ENCODE peak calls at places on chromosomes 11 and 22, in five cellular contexts. K is AG09319; N is activated CD8-positive, alpha-beta T cell treated with anti-CD3 and anti-CD28 coated beads for 36 hours; A is Calu3; W is progenitor cell of endocrine pancreas. C is an unnamed sample.

GRCh38 chr11:12008790-12009616 is 577 bp upstream of the DKK3 start:
- DNase-seq in K (no peak), N (no peak), A (peak; percentile 59), W (peak; percentile 52), C (no peak)

GRCh38 chr22:43829904-43830851 is 18.1 kb upstream of the EFCAB6 start:
- DNase-seq in K (no peak), N (no peak), A (no peak), W (no peak), C (no peak)

GRCh38 chr22:44860311-44860710 is 107.9 kb downstream of the ARHGAP8 start:
- DNase-seq in K (no peak), N (no peak), A (no peak), W (no peak), C (no peak)

GRCh38 chr11:20364412-20364792 is 888 bp downstream of the HTATIP2 start:
- DNase-seq in K (no peak), N (no peak), A (peak; percentile 26), W (no peak), C (peak; percentile 15)

GRCh38 chr11:124069429-124070401 is 28.6 kb upstream of the OR10G7 start:
- DNase-seq in K (peak; percentile 11), N (peak; percentile 74), A (peak; percentile 47), W (peak; percentile 46), C (no peak)

GRCh38 chr11:2475151-2475918 is 30.5 kb downstream of the KCNQ1 start:
- DNase-seq in K (no peak), N (no peak), A (no peak), W (no peak), C (no peak)

GRCh38 chr11:111960916-111961315 is 23.8 kb downstream of the DIXDC1 start:
- DNase-seq in K (no peak), N (no peak), A (peak; percentile 34), W (no peak), C (no peak)

GRCh38 chr11:110071197-110071596 is 22.0 kb upstream of the ZC3H12C start:
- DNase-seq in K (no peak), N (no peak), A (no peak), W (no peak), C (no peak)

GRCh38 chr11:44223261-44223660 is 86.7 kb downstream of the ALX4 start:
- DNase-seq in K (no peak), N (no peak), A (no peak), W (no peak), C (no peak)

GRCh38 chr11:104333977-104334376 is 170.0 kb upstream of the PDGFD start:
- DNase-seq in K (no peak), N (peak; percentile 16), A (no peak), W (no peak), C (no peak)

GRCh38 chr11:32072872-32073661 is 17.8 kb upstream of the RCN1 start:
- DNase-seq in K (no peak), N (no peak), A (no peak), W (no peak), C (no peak)

GRCh38 chr11:2417856-2418705 is 17.5 kb downstream of the TSSC4 start:
- DNase-seq in K (no peak), N (no peak), A (no peak), W (no peak), C (no peak)

GRCh38 chr11:1218256-1218787 is 4.5 kb upstream of the MUC5B start:
- DNase-seq in K (no peak), N (no peak), A (no peak), W (no peak), C (no peak)

GRCh38 chr11:62545437-62546243 is 966 bp downstream of the AHNAK start:
- DNase-seq in K (peak; percentile 86), N (peak; percentile 60), A (peak; percentile 96), W (peak; percentile 47), C (peak; percentile 58)

GRCh38 chr11:125925804-125926203 is 20.0 kb upstream of the VSIG10L2 start:
- DNase-seq in K (no peak), N (no peak), A (no peak), W (no peak), C (no peak)

GRCh38 chr11:1654388-1655167 is 25.0 kb downstream of the KRTAP5-5 start:
- DNase-seq in K (no peak), N (no peak), A (no peak), W (no peak), C (no peak)

GRCh38 chr11:47784785-47785381 is 17.7 kb upstream of the FNBP4 start:
- DNase-seq in K (no peak), N (no peak), A (no peak), W (no peak), C (no peak)

GRCh38 chr22:24310969-24311368 is 40.3 kb downstream of the SPECC1L start:
- DNase-seq in K (no peak), N (no peak), A (no peak), W (no peak), C (no peak)

GRCh38 chr22:19085233-19086043 is 36.8 kb downstream of the DGCR2 start:
- DNase-seq in K (no peak), N (no peak), A (peak; percentile 21), W (no peak), C (no peak)

GRCh38 chr11:95495722-95496121 is 264.7 kb upstream of the SESN3 start:
- DNase-seq in K (no peak), N (no peak), A (no peak), W (no peak), C (no peak)

GRCh38 chr11:297666-298405 is 1.5 kb downstream of the IFITM5 start:
- DNase-seq in K (no peak), N (peak; percentile 87), A (no peak), W (no peak), C (peak; percentile 12)

GRCh38 chr11:9362393-9362863 is 22.0 kb upstream of the IPO7 start:
- DNase-seq in K (no peak), N (no peak), A (no peak), W (no peak), C (no peak)

GRCh38 chr11:9367551-9367950 is 16.9 kb upstream of the IPO7 start:
- DNase-seq in K (no peak), N (no peak), A (no peak), W (no peak), C (no peak)

GRCh38 chr11:9363954-9364912 is 20.2 kb upstream of the IPO7 start:
- DNase-seq in K (peak; percentile 91), N (peak; percentile 88), A (peak; percentile 98), W (peak; percentile 80), C (peak; percentile 74)
- TF ChIP-seq CTCF in K (no peak), N (no peak), A (no peak), W (no peak), C (no peak)

DNA sequence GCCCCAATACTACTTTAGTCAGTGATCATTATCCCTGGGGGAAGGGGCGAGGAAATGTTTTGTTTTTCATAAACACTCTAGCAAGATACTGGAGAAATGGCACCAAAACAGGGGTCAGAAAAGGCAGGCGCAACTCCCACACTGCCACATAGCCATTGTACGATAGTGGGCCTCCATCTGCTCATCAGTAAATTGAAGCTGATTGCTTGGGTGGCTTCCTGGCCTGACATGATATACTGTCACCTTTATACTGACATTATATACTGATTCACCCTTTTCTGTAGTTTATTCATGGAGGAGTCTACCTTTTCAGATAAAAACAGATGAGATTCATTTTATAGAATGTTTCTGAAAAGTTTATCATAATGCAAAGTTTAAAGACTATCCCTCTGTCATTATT is 51.6 kb upstream of the CCDC34 start:
- DNase-seq in K (no peak), N (no peak), A (no peak), W (no peak), C (no peak)
- TF ChIP-seq CTCF in K (no peak), N (no peak), A (no peak), W (no peak), C (no peak)

GRCh38 chr11:5366856-5367255 is 15.5 kb downstream of the OR51B6 start:
- DNase-seq in K (no peak), N (no peak), A (no peak), W (no peak), C (no peak)

GRCh38 chr11:5368502-5369043 is 15.0 kb upstream of the OR51M1 start:
- DNase-seq in K (no peak), N (no peak), A (no peak), W (no peak), C (no peak)

GRCh38 chr11:5364214-5364613 is 12.9 kb downstream of the OR51B6 start:
- DNase-seq in K (no peak), N (no peak), A (no peak), W (no peak), C (no peak)

GRCh38 chr11:5367461-5368074 is 16.0 kb upstream of the OR51M1 start:
- DNase-seq in K (no peak), N (no peak), A (no peak), W (no peak), C (no peak)

DNA sequence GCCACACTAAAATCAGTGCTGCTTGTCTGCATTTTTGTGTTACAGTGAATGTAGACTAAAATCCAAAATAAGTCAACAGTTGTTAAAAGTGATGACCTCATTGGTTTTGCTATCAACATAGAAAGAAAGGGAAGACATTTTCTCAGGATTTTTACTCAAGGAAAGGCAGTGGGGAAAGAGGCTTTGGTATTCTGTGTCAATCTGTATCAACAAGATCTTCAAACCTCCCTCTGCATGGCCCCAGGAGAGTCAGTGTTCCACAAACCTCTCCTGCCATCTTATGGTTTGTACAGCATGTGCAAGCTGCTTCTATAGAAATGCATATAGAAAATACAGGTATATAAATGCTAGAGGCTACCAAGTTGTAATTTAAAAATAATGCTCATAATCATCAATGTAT is 13.8 kb upstream of the OR51M1 start:
- DNase-seq in K (no peak), N (no peak), A (no peak), W (no peak), C (no peak)
- TF ChIP-seq CTCF in K (peak; percentile 55), N (no peak), A (no peak), W (peak; percentile 39), C (no peak)

GRCh38 chr11:17607083-17607429 is 60.0 kb downstream of the OTOG start:
- DNase-seq in K (no peak), N (no peak), A (no peak), W (no peak), C (no peak)

GRCh38 chr11:17607572-17608570 is 60.8 kb downstream of the OTOG start:
- DNase-seq in K (no peak), N (no peak), A (no peak), W (no peak), C (no peak)

GRCh38 chr11:17605736-17606135 is 58.7 kb downstream of the OTOG start:
- DNase-seq in K (no peak), N (no peak), A (no peak), W (no peak), C (no peak)

GRCh38 chr11:17604913-17605230 is 57.8 kb downstream of the OTOG start:
- DNase-seq in K (no peak), N (no peak), A (no peak), W (no peak), C (no peak)

DNA sequence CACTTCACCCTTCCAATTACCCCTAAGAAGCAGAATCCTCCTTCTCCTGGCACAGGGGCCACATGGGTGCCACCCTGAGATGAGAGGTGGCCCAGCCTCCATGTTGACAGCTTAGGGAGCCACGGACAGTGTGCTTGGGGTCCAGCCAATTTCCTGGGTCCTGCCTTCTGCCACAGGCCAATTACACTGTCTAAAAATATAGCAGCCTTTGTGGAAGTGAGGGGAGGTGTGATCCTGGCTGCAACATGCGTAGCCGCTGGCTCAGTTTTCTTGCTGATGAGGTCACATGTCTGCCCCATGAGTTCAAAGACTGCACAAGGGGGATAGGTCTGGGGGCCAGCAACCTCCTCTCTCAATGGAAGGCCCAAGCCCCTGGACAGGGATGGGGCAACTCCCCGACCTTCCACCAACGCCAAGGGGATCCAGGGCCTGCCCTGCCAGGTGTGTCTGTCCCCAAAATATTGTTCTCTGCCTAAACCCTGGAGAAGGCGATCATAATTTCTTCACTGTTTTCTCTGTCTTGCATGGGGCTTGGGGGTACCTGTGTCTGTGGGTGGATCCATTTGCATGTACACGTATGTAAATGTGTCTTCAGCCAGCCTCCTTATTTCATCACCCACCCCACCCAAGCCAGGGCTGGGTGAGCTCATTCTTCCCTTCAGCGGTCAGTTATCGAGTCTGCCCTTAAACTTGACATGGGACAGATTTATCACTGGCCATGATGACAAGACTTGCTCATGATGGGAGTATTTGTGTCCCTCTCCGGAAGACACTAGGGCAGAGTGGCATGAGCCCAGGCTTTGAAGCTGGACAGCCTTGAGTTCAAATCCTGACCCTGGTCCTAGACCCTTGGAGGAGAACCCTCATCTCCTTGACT is 59.4 kb downstream of the OTOG start:
- DNase-seq in K (no peak), N (no peak), A (no peak), W (no peak), C (no peak)
- TF ChIP-seq CTCF in K (no peak), N (no peak), A (no peak), W (no peak), C (no peak)

C was measured in activated B cell treated with CpG ODN at 0.5 μM for 24 hours.